ENCODE peak calls at places on chromosomes 13 and 19, in five cellular contexts. F is activated T-cell treated with anti-CD3 and anti-CD28 coated beads for 1 hour, A is retina, Q is HFFc6, B is NCI-H2081. U is an unnamed sample.

GRCh38 chr19:27860309-27860934 is 1352.5 kb downstream of the UQCRFS1 start:
- DNase-seq in F (no peak), A (no peak), Q (no peak), B (no peak), U (no peak)

GRCh38 chr13:20585371-20585770 is 18.4 kb downstream of the IFT88 start:
- DNase-seq in F (no peak), A (no peak), Q (no peak), B (no peak), U (no peak)

GRCh38 chr19:46141421-46141820 is 6.6 kb upstream of the IGFL2 start:
- DNase-seq in F (no peak), A (no peak), Q (no peak), B (no peak), U (no peak)

GRCh38 chr19:35090160-35090794 is 25.3 kb upstream of the FXYD3 start:
- DNase-seq in F (peak; percentile 16), A (peak; percentile 83), Q (peak; percentile 45), B (peak; percentile 31), U (peak; percentile 24)

GRCh38 chr19:1725100-1726064 is 27.9 kb upstream of the ONECUT3 start:
- DNase-seq in F (no peak), A (peak; percentile 82), Q (no peak), B (peak; percentile 23), U (peak; percentile 64)

GRCh38 chr13:83879431-83880171 is 2.7 kb downstream of the SLITRK1 start:
- DNase-seq in F (no peak), A (peak; percentile 88), Q (no peak), B (no peak), U (peak; percentile 2)

GRCh38 chr19:53655042-53655665 is 23.4 kb downstream of the DPRX start:
- DNase-seq in F (no peak), A (no peak), Q (no peak), B (no peak), U (no peak)

GRCh38 chr13:44231786-44232516 is 141.7 kb upstream of the SERP2 start:
- DNase-seq in F (no peak), A (no peak), Q (peak; percentile 87), B (no peak), U (no peak)

GRCh38 chr13:42119875-42120274 is 71.4 kb downstream of the DGKH start:
- DNase-seq in F (no peak), A (no peak), Q (no peak), B (no peak), U (no peak)

GRCh38 chr13:50910483-50910805 is 853 bp downstream of the RNASEH2B start:
- DNase-seq in F (no peak), A (no peak), Q (peak; percentile 5), B (peak; percentile 39), U (no peak)

GRCh38 chr19:29851769-29852521 is 40.2 kb downstream of the CCNE1 start:
- DNase-seq in F (no peak), A (no peak), Q (no peak), B (no peak), U (no peak)

GRCh38 chr19:55156202-55157063 is 1.1 kb downstream of the TNNI3 start:
- DNase-seq in F (peak; percentile 31), A (peak; percentile 72), Q (no peak), B (peak; percentile 79), U (peak; percentile 19)

GRCh38 chr19:9961103-9961502 is 24.8 kb upstream of the OLFM2 start:
- DNase-seq in F (no peak), A (no peak), Q (no peak), B (no peak), U (no peak)

GRCh38 chr19:54650108-54650666 is 12.6 kb upstream of the LILRB4 start:
- DNase-seq in F (no peak), A (no peak), Q (no peak), B (no peak), U (no peak)

GRCh38 chr13:97226788-97227627 is 4.9 kb downstream of the MBNL2 start:
- DNase-seq in F (no peak), A (no peak), Q (no peak), B (no peak), U (peak; percentile 27)

GRCh38 chr19:36136975-36137686 is 2.7 kb upstream of the CAPNS1 start:
- DNase-seq in F (no peak), A (no peak), Q (peak; percentile 58), B (no peak), U (peak; percentile 5)

GRCh38 chr19:56174086-56174485 is 1.7 kb upstream of the GALP start:
- DNase-seq in F (no peak), A (no peak), Q (no peak), B (no peak), U (no peak)

GRCh38 chr13:91922969-91923592 is 524.7 kb downstream of the GPC5 start:
- DNase-seq in F (no peak), A (no peak), Q (no peak), B (no peak), U (no peak)

GRCh38 chr19:46762245-46762890 is 16.1 kb upstream of the STRN4 start:
- DNase-seq in F (no peak), A (no peak), Q (no peak), B (no peak), U (no peak)

GRCh38 chr13:111846396-111847174 is 220.4 kb upstream of the SOX1 start:
- DNase-seq in F (no peak), A (no peak), Q (no peak), B (peak; percentile 71), U (no peak)

GRCh38 chr13:35731471-35731870 is 255.0 kb upstream of the MAB21L1 start:
- DNase-seq in F (no peak), A (no peak), Q (no peak), B (no peak), U (no peak)

GRCh38 chr19:18611327-18612050 is 1.2 kb upstream of the TMEM59L start:
- DNase-seq in F (no peak), A (peak; percentile 47), Q (no peak), B (no peak), U (no peak)